ENCODE peak calls at places on chromosomes 11 and 22, in ten cellular contexts. E, R, D, Y, I, Z, H, X, N and L are unnamed samples.

GRCh38 chr11:44992181-44992582 is 41.5 kb upstream of the TP53I11 start:
- DNase-seq in E (no peak), R (peak), D (no peak), Y (peak), I (no peak), Z (no peak), H (no peak), X (no peak), N (no peak), L (peak)

GRCh38 chr11:92657226-92657625 is 312.2 kb upstream of the MTNR1B start:
- DNase-seq in E (no peak), R (no peak), D (no peak), Y (no peak), I (no peak), Z (no peak), H (no peak), X (no peak), N (no peak), L (no peak)

GRCh38 chr11:115170133-115170815 is 333.9 kb downstream of the CADM1 start:
- DNase-seq in E (peak), R (no peak), D (no peak), Y (no peak), I (peak), Z (peak), H (no peak), X (peak), N (peak), L (peak)

GRCh38 chr22:25403752-25404471 is 160.6 kb upstream of the GRK3 start:
- DNase-seq in E (no peak), R (no peak), D (no peak), Y (no peak), I (peak), Z (peak), H (no peak), X (peak), N (peak), L (peak)

GRCh38 chr22:50218996-50219727 is 18.4 kb downstream of the SELENOO start:
- DNase-seq in E (no peak), R (no peak), D (no peak), Y (no peak), I (peak), Z (peak), H (no peak), X (peak), N (peak), L (peak)

GRCh38 chr11:92707173-92707619 is 262.3 kb upstream of the MTNR1B start:
- DNase-seq in E (no peak), R (no peak), D (no peak), Y (no peak), I (no peak), Z (peak), H (no peak), X (no peak), N (no peak), L (no peak)

GRCh38 chr22:39325392-39325932 is 6.0 kb upstream of the RPL3 start:
- DNase-seq in E (no peak), R (no peak), D (no peak), Y (no peak), I (no peak), Z (no peak), H (no peak), X (no peak), N (no peak), L (peak)

GRCh38 chr11:74860743-74861142 is 88.1 kb downstream of the XRRA1 start:
- DNase-seq in E (no peak), R (no peak), D (no peak), Y (no peak), I (no peak), Z (no peak), H (no peak), X (no peak), N (no peak), L (no peak)

GRCh38 chr22:38074181-38075104 is 9.5 kb downstream of the SLC16A8 start:
- DNase-seq in E (no peak), R (no peak), D (no peak), Y (no peak), I (no peak), Z (no peak), H (no peak), X (no peak), N (no peak), L (no peak)

GRCh38 chr22:29071261-29072045 is 1.4 kb upstream of the KREMEN1 start:
- DNase-seq in E (no peak), R (no peak), D (no peak), Y (no peak), I (no peak), Z (peak), H (no peak), X (no peak), N (peak), L (no peak)

GRCh38 chr11:67465190-67465522 is 3.9 kb downstream of the TMEM134 start:
- DNase-seq in E (no peak), R (no peak), D (no peak), Y (no peak), I (no peak), Z (no peak), H (no peak), X (no peak), N (no peak), L (no peak)

GRCh38 chr11:74380746-74381439 is 17.3 kb downstream of the PGM2L1 start:
- DNase-seq in E (no peak), R (no peak), D (no peak), Y (no peak), I (no peak), Z (no peak), H (no peak), X (peak), N (no peak), L (peak)

GRCh38 chr22:42983470-42983869 is 31.5 kb downstream of the PACSIN2 start:
- DNase-seq in E (no peak), R (no peak), D (no peak), Y (no peak), I (no peak), Z (no peak), H (no peak), X (no peak), N (no peak), L (no peak)

GRCh38 chr11:130782361-130783221 is 133.7 kb downstream of the SNX19 start:
- DNase-seq in E (no peak), R (no peak), D (no peak), Y (no peak), I (no peak), Z (no peak), H (no peak), X (peak), N (no peak), L (peak)